ENCODE peak calls at places on chromosomes 7 and 10, in eight cellular contexts. One of them, this sample, is unnamed.

GRCh38 chr7:130884437-130885417 is 150.7 kb upstream of the KLF14 start:
- DNase-seq in colonic mucosa: peak; percentile 51
- DNase-seq in stomach: no peak
- DNase-seq in CD8-positive, alpha-beta T cell: no peak
- DNase-seq in adrenal gland: no peak
- DNase-seq in breast epithelium: no peak
- DNase-seq in ovary: no peak
- DNase-seq in IMR-90: no peak
- DNase-seq in this sample: no peak

GRCh38 chr7:154931906-154932305 is 71.0 kb downstream of the PAXIP1 start:
- DNase-seq in colonic mucosa: no peak
- DNase-seq in stomach: no peak
- DNase-seq in CD8-positive, alpha-beta T cell: no peak
- DNase-seq in adrenal gland: no peak
- DNase-seq in breast epithelium: no peak
- DNase-seq in ovary: no peak
- DNase-seq in IMR-90: peak; percentile 15
- DNase-seq in this sample: no peak

GRCh38 chr10:29067161-29067560 is 221.7 kb upstream of the LYZL1 start:
- DNase-seq in colonic mucosa: no peak
- DNase-seq in stomach: no peak
- DNase-seq in CD8-positive, alpha-beta T cell: no peak
- DNase-seq in adrenal gland: no peak
- DNase-seq in breast epithelium: no peak
- DNase-seq in ovary: no peak
- DNase-seq in IMR-90: peak; percentile 8
- DNase-seq in this sample: no peak

GRCh38 chr7:98163704-98164478 is 47.3 kb upstream of the BHLHA15 start:
- DNase-seq in colonic mucosa: peak; percentile 64
- DNase-seq in stomach: no peak
- DNase-seq in CD8-positive, alpha-beta T cell: no peak
- DNase-seq in adrenal gland: no peak
- DNase-seq in breast epithelium: no peak
- DNase-seq in ovary: no peak
- DNase-seq in IMR-90: peak; percentile 55
- DNase-seq in this sample: no peak

GRCh38 chr10:83274088-83274487 is 865.2 kb upstream of the GHITM start:
- DNase-seq in colonic mucosa: no peak
- DNase-seq in stomach: no peak
- DNase-seq in CD8-positive, alpha-beta T cell: no peak
- DNase-seq in adrenal gland: no peak
- DNase-seq in breast epithelium: no peak
- DNase-seq in ovary: no peak
- DNase-seq in IMR-90: no peak
- DNase-seq in this sample: no peak

GRCh38 chr10:95531994-95532399 is 29.2 kb downstream of the SORBS1 start:
- DNase-seq in colonic mucosa: no peak
- DNase-seq in stomach: no peak
- DNase-seq in CD8-positive, alpha-beta T cell: no peak
- DNase-seq in adrenal gland: no peak
- DNase-seq in breast epithelium: no peak
- DNase-seq in ovary: no peak
- DNase-seq in IMR-90: no peak
- DNase-seq in this sample: no peak

GRCh38 chr10:132606536-132607316 is 69.1 kb downstream of the INPP5A start:
- DNase-seq in colonic mucosa: peak; percentile 20
- DNase-seq in stomach: peak; percentile 73
- DNase-seq in CD8-positive, alpha-beta T cell: no peak
- DNase-seq in adrenal gland: peak; percentile 78
- DNase-seq in breast epithelium: no peak
- DNase-seq in ovary: peak; percentile 82
- DNase-seq in IMR-90: peak; percentile 49
- DNase-seq in this sample: no peak

GRCh38 chr7:88132725-88133124 is 87.1 kb downstream of the SRI start:
- DNase-seq in colonic mucosa: no peak
- DNase-seq in stomach: no peak
- DNase-seq in CD8-positive, alpha-beta T cell: no peak
- DNase-seq in adrenal gland: no peak
- DNase-seq in breast epithelium: no peak
- DNase-seq in ovary: no peak
- DNase-seq in IMR-90: no peak
- DNase-seq in this sample: no peak

GRCh38 chr10:119206603-119207366 is 586 bp upstream of the GRK5 start:
- DNase-seq in colonic mucosa: peak; percentile 66
- DNase-seq in stomach: peak; percentile 76
- DNase-seq in CD8-positive, alpha-beta T cell: peak; percentile 71
- DNase-seq in adrenal gland: peak; percentile 66
- DNase-seq in breast epithelium: peak; percentile 55
- DNase-seq in ovary: peak; percentile 78
- DNase-seq in IMR-90: peak; percentile 59
- DNase-seq in this sample: no peak

GRCh38 chr10:103896225-103896624 is 21.8 kb downstream of the STN1 start:
- DNase-seq in colonic mucosa: no peak
- DNase-seq in stomach: no peak
- DNase-seq in CD8-positive, alpha-beta T cell: no peak
- DNase-seq in adrenal gland: no peak
- DNase-seq in breast epithelium: no peak
- DNase-seq in ovary: no peak
- DNase-seq in IMR-90: peak; percentile 46
- DNase-seq in this sample: no peak

GRCh38 chr10:3898821-3899220 is 113.8 kb upstream of the KLF6 start:
- DNase-seq in colonic mucosa: no peak
- DNase-seq in stomach: peak; percentile 59
- DNase-seq in CD8-positive, alpha-beta T cell: no peak
- DNase-seq in adrenal gland: no peak
- DNase-seq in breast epithelium: no peak
- DNase-seq in ovary: no peak
- DNase-seq in IMR-90: no peak
- DNase-seq in this sample: no peak

GRCh38 chr10:124320778-124321432 is 97.8 kb downstream of the OAT start:
- DNase-seq in colonic mucosa: no peak
- DNase-seq in stomach: no peak
- DNase-seq in CD8-positive, alpha-beta T cell: no peak
- DNase-seq in adrenal gland: no peak
- DNase-seq in breast epithelium: no peak
- DNase-seq in ovary: no peak
- DNase-seq in IMR-90: no peak
- DNase-seq in this sample: no peak

GRCh38 chr10:130618636-130619035 is 482.4 kb downstream of the GLRX3 start:
- DNase-seq in colonic mucosa: no peak
- DNase-seq in stomach: no peak
- DNase-seq in CD8-positive, alpha-beta T cell: no peak
- DNase-seq in adrenal gland: no peak
- DNase-seq in breast epithelium: no peak
- DNase-seq in ovary: no peak
- DNase-seq in IMR-90: no peak
- DNase-seq in this sample: no peak

GRCh38 chr10:103711351-103711994 is 143.9 kb downstream of the SH3PXD2A start:
- DNase-seq in colonic mucosa: no peak
- DNase-seq in stomach: no peak
- DNase-seq in CD8-positive, alpha-beta T cell: no peak
- DNase-seq in adrenal gland: no peak
- DNase-seq in breast epithelium: no peak
- DNase-seq in ovary: no peak
- DNase-seq in IMR-90: no peak
- DNase-seq in this sample: no peak

GRCh38 chr7:47720141-47720906 is 138.4 kb upstream of the TNS3 start:
- DNase-seq in colonic mucosa: no peak
- DNase-seq in stomach: peak; percentile 25
- DNase-seq in CD8-positive, alpha-beta T cell: no peak
- DNase-seq in adrenal gland: peak; percentile 48
- DNase-seq in breast epithelium: no peak
- DNase-seq in ovary: peak; percentile 85
- DNase-seq in IMR-90: peak; percentile 86
- DNase-seq in this sample: no peak

GRCh38 chr7:93043393-93043985 is 74.3 kb downstream of the SAMD9 start:
- DNase-seq in colonic mucosa: no peak
- DNase-seq in stomach: no peak
- DNase-seq in CD8-positive, alpha-beta T cell: no peak
- DNase-seq in adrenal gland: no peak
- DNase-seq in breast epithelium: no peak
- DNase-seq in ovary: no peak
- DNase-seq in IMR-90: peak; percentile 96
- DNase-seq in this sample: peak; percentile 16

GRCh38 chr10:79306644-79307220 is 40.5 kb upstream of the PPIF start:
- DNase-seq in colonic mucosa: no peak
- DNase-seq in stomach: no peak
- DNase-seq in CD8-positive, alpha-beta T cell: no peak
- DNase-seq in adrenal gland: no peak
- DNase-seq in breast epithelium: no peak
- DNase-seq in ovary: no peak
- DNase-seq in IMR-90: no peak
- DNase-seq in this sample: no peak

GRCh38 chr10:118742787-118743186 is 12.0 kb downstream of the CACUL1 start:
- DNase-seq in colonic mucosa: no peak
- DNase-seq in stomach: no peak
- DNase-seq in CD8-positive, alpha-beta T cell: no peak
- DNase-seq in adrenal gland: no peak
- DNase-seq in breast epithelium: no peak
- DNase-seq in ovary: no peak
- DNase-seq in IMR-90: peak; percentile 86
- DNase-seq in this sample: no peak

GRCh38 chr10:22026287-22026686 is 22.8 kb upstream of the DNAJC1 start:
- DNase-seq in colonic mucosa: no peak
- DNase-seq in stomach: no peak
- DNase-seq in CD8-positive, alpha-beta T cell: no peak
- DNase-seq in adrenal gland: no peak
- DNase-seq in breast epithelium: no peak
- DNase-seq in ovary: no peak
- DNase-seq in IMR-90: no peak
- DNase-seq in this sample: no peak

GRCh38 chr7:120783273-120783672 is 74.7 kb downstream of the TSPAN12 start:
- DNase-seq in colonic mucosa: no peak
- DNase-seq in stomach: no peak
- DNase-seq in CD8-positive, alpha-beta T cell: no peak
- DNase-seq in adrenal gland: no peak
- DNase-seq in breast epithelium: no peak
- DNase-seq in ovary: no peak
- DNase-seq in IMR-90: no peak
- DNase-seq in this sample: no peak

GRCh38 chr10:49649294-49649693 is 30.2 kb upstream of the C10orf53 start:
- DNase-seq in colonic mucosa: no peak
- DNase-seq in stomach: peak; percentile 22
- DNase-seq in CD8-positive, alpha-beta T cell: no peak
- DNase-seq in adrenal gland: no peak
- DNase-seq in breast epithelium: no peak
- DNase-seq in ovary: no peak
- DNase-seq in IMR-90: no peak
- DNase-seq in this sample: no peak
- H3K4me3 ChIP-seq in colonic mucosa: no peak overlapping the region
- H3K4me3 ChIP-seq in stomach: no peak overlapping the region
- H3K4me3 ChIP-seq in CD8-positive, alpha-beta T cell: no peak overlapping the region
- H3K4me3 ChIP-seq in adrenal gland: no peak overlapping the region
- H3K4me3 ChIP-seq in breast epithelium: no peak overlapping the region
- H3K4me3 ChIP-seq in ovary: no peak overlapping the region
- H3K4me3 ChIP-seq in IMR-90: no peak overlapping the region
- H3K4me3 ChIP-seq in this sample: no peak overlapping the region

DNA sequence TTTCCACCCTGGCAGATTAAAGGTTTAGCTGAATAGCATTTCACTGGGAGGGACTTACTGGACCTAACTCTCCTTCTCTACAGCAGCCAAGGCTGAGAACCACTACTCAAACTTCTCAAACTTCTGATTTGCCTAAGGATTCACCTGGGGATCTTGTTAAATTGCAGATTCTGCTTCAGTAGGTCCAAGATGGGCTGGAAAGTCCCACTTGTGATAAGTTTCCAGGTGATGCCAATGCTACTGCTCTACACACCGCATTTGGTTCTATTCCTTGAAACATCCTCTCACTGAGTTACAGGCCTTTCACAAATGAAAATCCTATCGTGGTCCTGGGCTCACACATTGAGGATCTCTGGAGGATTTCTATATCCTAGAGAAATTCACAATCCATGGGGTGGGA is 147.9 kb downstream of the CHCHD3 start:
- DNase-seq in colonic mucosa: no peak
- DNase-seq in stomach: no peak
- DNase-seq in CD8-positive, alpha-beta T cell: no peak
- DNase-seq in adrenal gland: no peak
- DNase-seq in breast epithelium: no peak
- DNase-seq in ovary: no peak
- DNase-seq in IMR-90: no peak
- DNase-seq in this sample: no peak
- H3K9me3 ChIP-seq in colonic mucosa: no peaks in the 10 kb centered on the region
- H3K9me3 ChIP-seq in stomach: no peaks in the 10 kb centered on the region
- H3K9me3 ChIP-seq in CD8-positive, alpha-beta T cell: no peaks in the 10 kb centered on the region
- H3K9me3 ChIP-seq in adrenal gland: no peaks in the 10 kb centered on the region
- H3K9me3 ChIP-seq in breast epithelium: peaks cover 8% of the 10 kb centered on the region
- H3K9me3 ChIP-seq in ovary: no peaks in the 10 kb centered on the region
- H3K9me3 ChIP-seq in IMR-90: peaks cover 3% of the 10 kb centered on the region
- H3K9me3 ChIP-seq in this sample: no peaks in the 10 kb centered on the region

GRCh38 chr7:105337529-105337928 is 51.2 kb downstream of the SRPK2 start:
- DNase-seq in colonic mucosa: no peak
- DNase-seq in stomach: no peak
- DNase-seq in CD8-positive, alpha-beta T cell: no peak
- DNase-seq in adrenal gland: no peak
- DNase-seq in breast epithelium: no peak
- DNase-seq in ovary: no peak
- DNase-seq in IMR-90: no peak
- DNase-seq in this sample: no peak
- H3K27ac ChIP-seq in colonic mucosa: no peak overlapping the region
- H3K27ac ChIP-seq in stomach: no peak overlapping the region
- H3K27ac ChIP-seq in CD8-positive, alpha-beta T cell: no peak overlapping the region
- H3K27ac ChIP-seq in adrenal gland: no peak overlapping the region
- H3K27ac ChIP-seq in breast epithelium: no peak overlapping the region
- H3K27ac ChIP-seq in ovary: no peak overlapping the region
- H3K27ac ChIP-seq in IMR-90: no peak overlapping the region
- H3K27ac ChIP-seq in this sample: no peak overlapping the region

GRCh38 chr10:101771380-101771779 is 4.5 kb downstream of the FGF8 start:
- DNase-seq in colonic mucosa: no peak
- DNase-seq in stomach: peak; percentile 22
- DNase-seq in CD8-positive, alpha-beta T cell: no peak
- DNase-seq in adrenal gland: no peak
- DNase-seq in breast epithelium: no peak
- DNase-seq in ovary: no peak
- DNase-seq in IMR-90: no peak
- DNase-seq in this sample: no peak

GRCh38 chr10:101773923-101774588 is 1.9 kb downstream of the FGF8 start:
- DNase-seq in colonic mucosa: no peak
- DNase-seq in stomach: no peak
- DNase-seq in CD8-positive, alpha-beta T cell: no peak
- DNase-seq in adrenal gland: no peak
- DNase-seq in breast epithelium: no peak
- DNase-seq in ovary: no peak
- DNase-seq in IMR-90: no peak
- DNase-seq in this sample: no peak

GRCh38 chr10:101772017-101772894 is 3.7 kb downstream of the FGF8 start:
- DNase-seq in colonic mucosa: no peak
- DNase-seq in stomach: no peak
- DNase-seq in CD8-positive, alpha-beta T cell: no peak
- DNase-seq in adrenal gland: no peak
- DNase-seq in breast epithelium: no peak
- DNase-seq in ovary: no peak
- DNase-seq in IMR-90: no peak
- DNase-seq in this sample: no peak

GRCh38 chr10:101774589-101775272 is 1.2 kb downstream of the FGF8 start:
- DNase-seq in colonic mucosa: no peak
- DNase-seq in stomach: peak; percentile 24
- DNase-seq in CD8-positive, alpha-beta T cell: no peak
- DNase-seq in adrenal gland: no peak
- DNase-seq in breast epithelium: no peak
- DNase-seq in ovary: no peak
- DNase-seq in IMR-90: no peak
- DNase-seq in this sample: no peak

GRCh38 chr10:101772895-101773761 is 2.8 kb downstream of the FGF8 start:
- DNase-seq in colonic mucosa: no peak
- DNase-seq in stomach: peak; percentile 17
- DNase-seq in CD8-positive, alpha-beta T cell: no peak
- DNase-seq in adrenal gland: no peak
- DNase-seq in breast epithelium: no peak
- DNase-seq in ovary: no peak
- DNase-seq in IMR-90: no peak
- DNase-seq in this sample: no peak
- H3K4me3 ChIP-seq in colonic mucosa: no peak overlapping the region
- H3K4me3 ChIP-seq in stomach: no peak overlapping the region
- H3K4me3 ChIP-seq in CD8-positive, alpha-beta T cell: no peak overlapping the region
- H3K4me3 ChIP-seq in adrenal gland: no peak overlapping the region
- H3K4me3 ChIP-seq in breast epithelium: no peak overlapping the region
- H3K4me3 ChIP-seq in ovary: no peak overlapping the region
- H3K4me3 ChIP-seq in IMR-90: no peak overlapping the region
- H3K4me3 ChIP-seq in this sample: no peak overlapping the region